ENCODE peak calls at places on chromosome 5, in ten cellular contexts. One of them, this sample, is unnamed.

GRCh38 chr5:175692235-175692995 is 34.5 kb downstream of the HRH2 start:
- DNase-seq in hypothalamus: no peak
- DNase-seq in AG08396: no peak
- DNase-seq in amniotic stem cell: no peak
- DNase-seq in posterior vena cava: peak; percentile 60
- DNase-seq in substantia nigra: no peak
- DNase-seq in activated CD8-positive, alpha-beta memory T cell treated with anti-CD3 and anti-CD28 coated beads for 48 hours: no peak
- DNase-seq in mesothelial cell of epicardium: no peak
- DNase-seq in astrocyte of the cerebellum: no peak
- DNase-seq in stimulated activated effector memory CD8-positive, alpha-beta T cell treated with anti-CD3 and anti-CD28 coated beads, Interleukin-12 subunit alpha, Interleukin-12 subunit beta, amount 100 ng/mL, for 72 hours: no peak
- DNase-seq in this sample: no peak

GRCh38 chr5:134084570-134084969 is 29.9 kb upstream of the TCF7 start:
- DNase-seq in posterior vena cava: peak; percentile 18
- DNase-seq in AG08396: no peak
- DNase-seq in astrocyte of the cerebellum: no peak
- DNase-seq in hypothalamus: no peak
- DNase-seq in amniotic stem cell: no peak
- DNase-seq in mesothelial cell of epicardium: no peak
- DNase-seq in activated CD8-positive, alpha-beta memory T cell treated with anti-CD3 and anti-CD28 coated beads for 48 hours: no peak
- DNase-seq in substantia nigra: no peak
- DNase-seq in stimulated activated effector memory CD8-positive, alpha-beta T cell treated with anti-CD3 and anti-CD28 coated beads, Interleukin-12 subunit alpha, Interleukin-12 subunit beta, amount 100 ng/mL, for 72 hours: no peak
- DNase-seq in this sample: no peak

GRCh38 chr5:140633081-140633471 is at the start of gene CD14:
- DNase-seq in astrocyte of the cerebellum: no peak
- DNase-seq in posterior vena cava: peak; percentile 89
- DNase-seq in substantia nigra: peak; percentile 43
- DNase-seq in activated CD8-positive, alpha-beta memory T cell treated with anti-CD3 and anti-CD28 coated beads for 48 hours: no peak
- DNase-seq in stimulated activated effector memory CD8-positive, alpha-beta T cell treated with anti-CD3 and anti-CD28 coated beads, Interleukin-12 subunit alpha, Interleukin-12 subunit beta, amount 100 ng/mL, for 72 hours: no peak
- DNase-seq in hypothalamus: no peak
- DNase-seq in AG08396: peak; percentile 32
- DNase-seq in mesothelial cell of epicardium: no peak
- DNase-seq in amniotic stem cell: peak; percentile 14
- DNase-seq in this sample: no peak

GRCh38 chr5:9483779-9484178 is 62.1 kb downstream of the SEMA5A start:
- DNase-seq in astrocyte of the cerebellum: no peak
- DNase-seq in stimulated activated effector memory CD8-positive, alpha-beta T cell treated with anti-CD3 and anti-CD28 coated beads, Interleukin-12 subunit alpha, Interleukin-12 subunit beta, amount 100 ng/mL, for 72 hours: no peak
- DNase-seq in AG08396: no peak
- DNase-seq in amniotic stem cell: no peak
- DNase-seq in hypothalamus: no peak
- DNase-seq in mesothelial cell of epicardium: no peak
- DNase-seq in substantia nigra: no peak
- DNase-seq in posterior vena cava: no peak
- DNase-seq in activated CD8-positive, alpha-beta memory T cell treated with anti-CD3 and anti-CD28 coated beads for 48 hours: no peak
- DNase-seq in this sample: no peak

GRCh38 chr5:38265546-38266179 is 7.3 kb downstream of the EGFLAM start:
- DNase-seq in AG08396: peak; percentile 72
- DNase-seq in astrocyte of the cerebellum: peak; percentile 33
- DNase-seq in stimulated activated effector memory CD8-positive, alpha-beta T cell treated with anti-CD3 and anti-CD28 coated beads, Interleukin-12 subunit alpha, Interleukin-12 subunit beta, amount 100 ng/mL, for 72 hours: peak; percentile 35
- DNase-seq in activated CD8-positive, alpha-beta memory T cell treated with anti-CD3 and anti-CD28 coated beads for 48 hours: peak; percentile 49
- DNase-seq in posterior vena cava: no peak
- DNase-seq in hypothalamus: peak; percentile 8
- DNase-seq in amniotic stem cell: peak; percentile 8
- DNase-seq in mesothelial cell of epicardium: peak; percentile 58
- DNase-seq in substantia nigra: peak; percentile 44
- DNase-seq in this sample: no peak

GRCh38 chr5:34587355-34588241 is 68.5 kb upstream of the RAI14 start:
- DNase-seq in posterior vena cava: no peak
- DNase-seq in astrocyte of the cerebellum: no peak
- DNase-seq in AG08396: peak; percentile 33
- DNase-seq in stimulated activated effector memory CD8-positive, alpha-beta T cell treated with anti-CD3 and anti-CD28 coated beads, Interleukin-12 subunit alpha, Interleukin-12 subunit beta, amount 100 ng/mL, for 72 hours: no peak
- DNase-seq in hypothalamus: no peak
- DNase-seq in mesothelial cell of epicardium: no peak
- DNase-seq in activated CD8-positive, alpha-beta memory T cell treated with anti-CD3 and anti-CD28 coated beads for 48 hours: no peak
- DNase-seq in amniotic stem cell: peak; percentile 29
- DNase-seq in substantia nigra: no peak
- DNase-seq in this sample: no peak

GRCh38 chr5:133296624-133297023 is 244.8 kb downstream of the HSPA4 start:
- DNase-seq in amniotic stem cell: no peak
- DNase-seq in activated CD8-positive, alpha-beta memory T cell treated with anti-CD3 and anti-CD28 coated beads for 48 hours: no peak
- DNase-seq in hypothalamus: no peak
- DNase-seq in mesothelial cell of epicardium: no peak
- DNase-seq in posterior vena cava: no peak
- DNase-seq in AG08396: no peak
- DNase-seq in substantia nigra: no peak
- DNase-seq in stimulated activated effector memory CD8-positive, alpha-beta T cell treated with anti-CD3 and anti-CD28 coated beads, Interleukin-12 subunit alpha, Interleukin-12 subunit beta, amount 100 ng/mL, for 72 hours: no peak
- DNase-seq in astrocyte of the cerebellum: no peak
- DNase-seq in this sample: no peak

GRCh38 chr5:65778126-65778525 is 56.1 kb downstream of the NLN start:
- DNase-seq in mesothelial cell of epicardium: no peak
- DNase-seq in substantia nigra: no peak
- DNase-seq in activated CD8-positive, alpha-beta memory T cell treated with anti-CD3 and anti-CD28 coated beads for 48 hours: no peak
- DNase-seq in stimulated activated effector memory CD8-positive, alpha-beta T cell treated with anti-CD3 and anti-CD28 coated beads, Interleukin-12 subunit alpha, Interleukin-12 subunit beta, amount 100 ng/mL, for 72 hours: no peak
- DNase-seq in hypothalamus: no peak
- DNase-seq in amniotic stem cell: no peak
- DNase-seq in posterior vena cava: no peak
- DNase-seq in AG08396: no peak
- DNase-seq in astrocyte of the cerebellum: no peak
- DNase-seq in this sample: no peak

GRCh38 chr5:54446169-54446786 is 9.2 kb upstream of the HSPB3 start:
- DNase-seq in mesothelial cell of epicardium: no peak
- DNase-seq in amniotic stem cell: no peak
- DNase-seq in AG08396: no peak
- DNase-seq in astrocyte of the cerebellum: no peak
- DNase-seq in substantia nigra: no peak
- DNase-seq in stimulated activated effector memory CD8-positive, alpha-beta T cell treated with anti-CD3 and anti-CD28 coated beads, Interleukin-12 subunit alpha, Interleukin-12 subunit beta, amount 100 ng/mL, for 72 hours: no peak
- DNase-seq in posterior vena cava: no peak
- DNase-seq in hypothalamus: no peak
- DNase-seq in activated CD8-positive, alpha-beta memory T cell treated with anti-CD3 and anti-CD28 coated beads for 48 hours: no peak
- DNase-seq in this sample: no peak

GRCh38 chr5:122089614-122090013 is 11.6 kb upstream of the LOX start:
- DNase-seq in posterior vena cava: no peak
- DNase-seq in mesothelial cell of epicardium: no peak
- DNase-seq in AG08396: no peak
- DNase-seq in astrocyte of the cerebellum: peak; percentile 76
- DNase-seq in hypothalamus: no peak
- DNase-seq in activated CD8-positive, alpha-beta memory T cell treated with anti-CD3 and anti-CD28 coated beads for 48 hours: no peak
- DNase-seq in amniotic stem cell: peak; percentile 69
- DNase-seq in substantia nigra: no peak
- DNase-seq in stimulated activated effector memory CD8-positive, alpha-beta T cell treated with anti-CD3 and anti-CD28 coated beads, Interleukin-12 subunit alpha, Interleukin-12 subunit beta, amount 100 ng/mL, for 72 hours: no peak
- DNase-seq in this sample: peak; percentile 80

GRCh38 chr5:68419637-68420452 is 204.3 kb downstream of the PIK3R1 start:
- DNase-seq in posterior vena cava: no peak
- DNase-seq in stimulated activated effector memory CD8-positive, alpha-beta T cell treated with anti-CD3 and anti-CD28 coated beads, Interleukin-12 subunit alpha, Interleukin-12 subunit beta, amount 100 ng/mL, for 72 hours: no peak
- DNase-seq in mesothelial cell of epicardium: no peak
- DNase-seq in AG08396: no peak
- DNase-seq in substantia nigra: no peak
- DNase-seq in hypothalamus: no peak
- DNase-seq in amniotic stem cell: no peak
- DNase-seq in astrocyte of the cerebellum: no peak
- DNase-seq in activated CD8-positive, alpha-beta memory T cell treated with anti-CD3 and anti-CD28 coated beads for 48 hours: no peak
- DNase-seq in this sample: no peak

GRCh38 chr5:173925449-173926071 is 37.4 kb downstream of the CPEB4 start:
- DNase-seq in amniotic stem cell: no peak
- DNase-seq in mesothelial cell of epicardium: no peak
- DNase-seq in hypothalamus: no peak
- DNase-seq in AG08396: peak; percentile 9
- DNase-seq in astrocyte of the cerebellum: peak; percentile 24
- DNase-seq in activated CD8-positive, alpha-beta memory T cell treated with anti-CD3 and anti-CD28 coated beads for 48 hours: no peak
- DNase-seq in substantia nigra: peak; percentile 13
- DNase-seq in stimulated activated effector memory CD8-positive, alpha-beta T cell treated with anti-CD3 and anti-CD28 coated beads, Interleukin-12 subunit alpha, Interleukin-12 subunit beta, amount 100 ng/mL, for 72 hours: no peak
- DNase-seq in posterior vena cava: no peak
- DNase-seq in this sample: no peak

GRCh38 chr5:157494178-157494830 is 34.3 kb downstream of the NIPAL4 start:
- DNase-seq in astrocyte of the cerebellum: no peak
- DNase-seq in substantia nigra: no peak
- DNase-seq in posterior vena cava: no peak
- DNase-seq in AG08396: no peak
- DNase-seq in hypothalamus: no peak
- DNase-seq in mesothelial cell of epicardium: no peak
- DNase-seq in stimulated activated effector memory CD8-positive, alpha-beta T cell treated with anti-CD3 and anti-CD28 coated beads, Interleukin-12 subunit alpha, Interleukin-12 subunit beta, amount 100 ng/mL, for 72 hours: no peak
- DNase-seq in amniotic stem cell: no peak
- DNase-seq in activated CD8-positive, alpha-beta memory T cell treated with anti-CD3 and anti-CD28 coated beads for 48 hours: no peak
- DNase-seq in this sample: no peak

GRCh38 chr5:109485030-109485429 is 75.3 kb upstream of the PJA2 start:
- DNase-seq in astrocyte of the cerebellum: no peak
- DNase-seq in hypothalamus: peak; percentile 6
- DNase-seq in substantia nigra: peak; percentile 65
- DNase-seq in posterior vena cava: no peak
- DNase-seq in activated CD8-positive, alpha-beta memory T cell treated with anti-CD3 and anti-CD28 coated beads for 48 hours: no peak
- DNase-seq in stimulated activated effector memory CD8-positive, alpha-beta T cell treated with anti-CD3 and anti-CD28 coated beads, Interleukin-12 subunit alpha, Interleukin-12 subunit beta, amount 100 ng/mL, for 72 hours: no peak
- DNase-seq in mesothelial cell of epicardium: no peak
- DNase-seq in amniotic stem cell: no peak
- DNase-seq in AG08396: peak; percentile 8
- DNase-seq in this sample: no peak

GRCh38 chr5:123455095-123455494 is 31.9 kb upstream of the CEP120 start:
- DNase-seq in posterior vena cava: no peak
- DNase-seq in stimulated activated effector memory CD8-positive, alpha-beta T cell treated with anti-CD3 and anti-CD28 coated beads, Interleukin-12 subunit alpha, Interleukin-12 subunit beta, amount 100 ng/mL, for 72 hours: no peak
- DNase-seq in hypothalamus: no peak
- DNase-seq in amniotic stem cell: no peak
- DNase-seq in mesothelial cell of epicardium: no peak
- DNase-seq in activated CD8-positive, alpha-beta memory T cell treated with anti-CD3 and anti-CD28 coated beads for 48 hours: no peak
- DNase-seq in AG08396: no peak
- DNase-seq in substantia nigra: no peak
- DNase-seq in astrocyte of the cerebellum: no peak
- DNase-seq in this sample: no peak

GRCh38 chr5:67451640-67452279 is 255.2 kb upstream of the CD180 start:
- DNase-seq in hypothalamus: no peak
- DNase-seq in amniotic stem cell: no peak
- DNase-seq in astrocyte of the cerebellum: no peak
- DNase-seq in activated CD8-positive, alpha-beta memory T cell treated with anti-CD3 and anti-CD28 coated beads for 48 hours: no peak
- DNase-seq in AG08396: no peak
- DNase-seq in stimulated activated effector memory CD8-positive, alpha-beta T cell treated with anti-CD3 and anti-CD28 coated beads, Interleukin-12 subunit alpha, Interleukin-12 subunit beta, amount 100 ng/mL, for 72 hours: no peak
- DNase-seq in mesothelial cell of epicardium: no peak
- DNase-seq in posterior vena cava: no peak
- DNase-seq in substantia nigra: no peak
- DNase-seq in this sample: peak; percentile 23

GRCh38 chr5:127924606-127925005 is 159.0 kb upstream of the SLC12A2 start:
- DNase-seq in stimulated activated effector memory CD8-positive, alpha-beta T cell treated with anti-CD3 and anti-CD28 coated beads, Interleukin-12 subunit alpha, Interleukin-12 subunit beta, amount 100 ng/mL, for 72 hours: no peak
- DNase-seq in AG08396: no peak
- DNase-seq in astrocyte of the cerebellum: no peak
- DNase-seq in posterior vena cava: no peak
- DNase-seq in amniotic stem cell: no peak
- DNase-seq in mesothelial cell of epicardium: no peak
- DNase-seq in hypothalamus: no peak
- DNase-seq in activated CD8-positive, alpha-beta memory T cell treated with anti-CD3 and anti-CD28 coated beads for 48 hours: no peak
- DNase-seq in substantia nigra: no peak
- DNase-seq in this sample: no peak

GRCh38 chr5:61334224-61335196 is 2.5 kb downstream of the ZSWIM6 start:
- DNase-seq in stimulated activated effector memory CD8-positive, alpha-beta T cell treated with anti-CD3 and anti-CD28 coated beads, Interleukin-12 subunit alpha, Interleukin-12 subunit beta, amount 100 ng/mL, for 72 hours: no peak
- DNase-seq in activated CD8-positive, alpha-beta memory T cell treated with anti-CD3 and anti-CD28 coated beads for 48 hours: no peak
- DNase-seq in substantia nigra: no peak
- DNase-seq in mesothelial cell of epicardium: no peak
- DNase-seq in hypothalamus: no peak
- DNase-seq in posterior vena cava: no peak
- DNase-seq in AG08396: peak; percentile 24
- DNase-seq in astrocyte of the cerebellum: no peak
- DNase-seq in amniotic stem cell: peak; percentile 48
- DNase-seq in this sample: no peak

GRCh38 chr5:72106922-72107873 is at the start of gene MAP1B:
- DNase-seq in posterior vena cava: peak; percentile 87
- DNase-seq in substantia nigra: peak; percentile 76
- DNase-seq in hypothalamus: peak; percentile 44
- DNase-seq in astrocyte of the cerebellum: no peak
- DNase-seq in mesothelial cell of epicardium: peak; percentile 45
- DNase-seq in amniotic stem cell: no peak
- DNase-seq in stimulated activated effector memory CD8-positive, alpha-beta T cell treated with anti-CD3 and anti-CD28 coated beads, Interleukin-12 subunit alpha, Interleukin-12 subunit beta, amount 100 ng/mL, for 72 hours: no peak
- DNase-seq in AG08396: peak; percentile 75
- DNase-seq in activated CD8-positive, alpha-beta memory T cell treated with anti-CD3 and anti-CD28 coated beads for 48 hours: no peak
- DNase-seq in this sample: no peak

GRCh38 chr5:61306531-61307195 is 25.4 kb upstream of the ZSWIM6 start:
- DNase-seq in astrocyte of the cerebellum: no peak
- DNase-seq in stimulated activated effector memory CD8-positive, alpha-beta T cell treated with anti-CD3 and anti-CD28 coated beads, Interleukin-12 subunit alpha, Interleukin-12 subunit beta, amount 100 ng/mL, for 72 hours: no peak
- DNase-seq in substantia nigra: no peak
- DNase-seq in AG08396: peak; percentile 39
- DNase-seq in mesothelial cell of epicardium: no peak
- DNase-seq in activated CD8-positive, alpha-beta memory T cell treated with anti-CD3 and anti-CD28 coated beads for 48 hours: no peak
- DNase-seq in hypothalamus: no peak
- DNase-seq in amniotic stem cell: peak; percentile 64
- DNase-seq in posterior vena cava: no peak
- DNase-seq in this sample: no peak

This sample was measured in BJ.